ENCODE peak calls at places on chromosomes 16 and 17, in seven cellular contexts. H is WTC11, T is Daoy, Y is RPMI7951, Z is skeletal muscle cell, E is RWPE1, V is HEK293T. O is an unnamed sample.

GRCh38 chr17:4087911-4088693 is 54.7 kb downstream of the ZZEF1 start:
- DNase-seq in H (no peak), T (peak), Y (peak), Z (no peak), E (no peak), V (no peak), O (no peak)

GRCh38 chr17:32330142-32330541 is 11.8 kb downstream of the C17orf75 start:
- DNase-seq in H (no peak), T (no peak), Y (peak), Z (no peak), E (no peak), V (no peak), O (no peak)

GRCh38 chr16:70703041-70703834 is 17.4 kb upstream of the MTSS2 start:
- DNase-seq in H (peak), T (peak), Y (peak), Z (peak), E (no peak), V (peak), O (no peak)

GRCh38 chr17:33992113-33992512 is 263.0 kb upstream of the CCL2 start:
- DNase-seq in H (no peak), T (no peak), Y (no peak), Z (no peak), E (no peak), V (no peak), O (no peak)

GRCh38 chr17:3557768-3558583 is at the start of gene TRPV3:
- DNase-seq in H (no peak), T (peak), Y (peak), Z (no peak), E (peak), V (no peak), O (peak)

GRCh38 chr17:16215002-16215272 is 397 bp downstream of the NCOR1 start:
- DNase-seq in H (peak), T (peak), Y (peak), Z (no peak), E (peak), V (peak), O (peak)

GRCh38 chr16:2826591-2827480 is 3.3 kb upstream of the ZG16B start:
- DNase-seq in H (no peak), T (no peak), Y (no peak), Z (no peak), E (no peak), V (no peak), O (no peak)

GRCh38 chr16:71846443-71846842 is 667 bp downstream of the ATXN1L start:
- DNase-seq in H (peak), T (no peak), Y (peak), Z (no peak), E (peak), V (peak), O (peak)